ENCODE peak calls at places on chromosome X, in nine cellular contexts. A, L, E, V, C, B, I, M and P are unnamed samples.

GRCh38 chrX:1646009-1646408 is 31.1 kb downstream of the ASMT start:
- DNase-seq in A (no peak), L (no peak), E (no peak), V (no peak), C (no peak), B (no peak), I (no peak), M (no peak), P (no peak)

GRCh38 chrX:20378291-20378920 is 111.7 kb upstream of the RPS6KA3 start:
- DNase-seq in A (no peak), L (peak), E (no peak), V (no peak), C (peak), B (no peak), I (no peak), M (no peak), P (peak)

GRCh38 chrX:39507617-39508299 is 590.0 kb downstream of the BCOR start:
- DNase-seq in A (no peak), L (no peak), E (no peak), V (no peak), C (no peak), B (no peak), I (no peak), M (no peak), P (no peak)

GRCh38 chrX:56788717-56789122 is 59.7 kb downstream of the NBDY start:
- DNase-seq in A (peak), L (peak), E (no peak), V (no peak), C (peak), B (no peak), I (peak), M (no peak), P (no peak)

GRCh38 chrX:45400380-45400779 is 199.7 kb upstream of the DIPK2B start:
- DNase-seq in A (peak), L (peak), E (no peak), V (no peak), C (peak), B (no peak), I (no peak), M (no peak), P (no peak)

GRCh38 chrX:139890991-139891700 is 41.7 kb downstream of the ATP11C start:
- DNase-seq in A (peak), L (peak), E (no peak), V (no peak), C (peak), B (peak), I (no peak), M (no peak), P (no peak)

GRCh38 chrX:68897118-68897517 is 68.3 kb downstream of the EFNB1 start:
- DNase-seq in A (no peak), L (no peak), E (no peak), V (no peak), C (no peak), B (no peak), I (no peak), M (no peak), P (no peak)

GRCh38 chrX:36950495-36951253 is 57.5 kb upstream of the FAM47C start:
- DNase-seq in A (no peak), L (no peak), E (no peak), V (no peak), C (no peak), B (no peak), I (no peak), M (no peak), P (no peak)

GRCh38 chrX:9489234-9489633 is 24.4 kb downstream of the TBL1X start:
- DNase-seq in A (no peak), L (no peak), E (no peak), V (no peak), C (no peak), B (no peak), I (no peak), M (no peak), P (no peak)

GRCh38 chrX:2423293-2423692 is 77.5 kb downstream of the DHRSX start:
- DNase-seq in A (peak), L (peak), E (no peak), V (no peak), C (peak), B (peak), I (no peak), M (no peak), P (no peak)

GRCh38 chrX:9357500-9358139 is 107.2 kb upstream of the TBL1X start:
- DNase-seq in A (no peak), L (no peak), E (no peak), V (no peak), C (no peak), B (no peak), I (no peak), M (no peak), P (no peak)

GRCh38 chrX:23938690-23939089 is 30.9 kb downstream of the CXorf58 start:
- DNase-seq in A (peak), L (peak), E (no peak), V (no peak), C (peak), B (no peak), I (no peak), M (no peak), P (no peak)

GRCh38 chrX:11109968-11110367 is 1.2 kb upstream of the HCCS start:
- DNase-seq in A (no peak), L (no peak), E (no peak), V (no peak), C (no peak), B (no peak), I (no peak), M (no peak), P (no peak)

GRCh38 chrX:11108253-11108941 is 2.7 kb upstream of the HCCS start:
- DNase-seq in A (no peak), L (no peak), E (no peak), V (no peak), C (no peak), B (no peak), I (no peak), M (no peak), P (no peak)

GRCh38 chrX:11113731-11114130 is 2.6 kb downstream of the HCCS start:
- DNase-seq in A (peak), L (peak), E (no peak), V (no peak), C (peak), B (no peak), I (no peak), M (no peak), P (no peak)

GRCh38 chrX:11111947-11112346 is 815 bp downstream of the HCCS start:
- DNase-seq in A (no peak), L (no peak), E (no peak), V (no peak), C (no peak), B (no peak), I (no peak), M (no peak), P (no peak)

GRCh38 chrX:11111038-11111851 is at the start of gene HCCS:
- DNase-seq in A (peak), L (peak), E (peak), V (peak), C (peak), B (no peak), I (peak), M (no peak), P (peak)
- TF ChIP-seq CTCF in A (peak), L (no peak), E (no peak), V (peak), C (no peak), B (no peak), I (no peak), M (peak), P (no peak)

DNA sequence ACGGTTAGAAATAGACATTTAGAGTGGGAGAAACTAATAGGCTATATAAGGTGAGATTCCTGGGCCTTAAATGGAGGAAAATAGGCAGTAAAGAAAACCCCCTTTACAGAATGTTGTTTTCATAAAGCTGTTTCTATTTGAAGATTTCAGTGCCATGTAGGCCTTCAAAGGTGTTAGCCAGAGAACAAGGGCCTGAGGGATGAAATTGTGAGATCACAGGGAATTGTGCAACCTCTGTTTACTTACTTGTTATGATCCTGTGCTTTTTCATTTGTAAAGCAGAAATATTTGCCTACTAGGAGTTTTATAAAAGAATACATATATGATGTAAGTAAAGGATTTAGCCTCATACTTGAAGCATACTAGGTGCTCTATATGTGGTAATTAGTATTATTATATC is 272.9 kb upstream of the ARX start:
- DNase-seq in A (no peak), L (no peak), E (no peak), V (no peak), C (no peak), B (no peak), I (no peak), M (no peak), P (no peak)
- H3K4me3 ChIP-seq in A (no peak), L (no peak), E (no peak), V (no peak), C (no peak), B (no peak), I (no peak), M (no peak), P (no peak)

GRCh38 chrX:93649381-93649780 is 24.0 kb downstream of the NAP1L3 start:
- DNase-seq in A (no peak), L (no peak), E (no peak), V (no peak), C (no peak), B (no peak), I (no peak), M (no peak), P (no peak)
- TF ChIP-seq CTCF in A (no peak), L (no peak), E (no peak), V (no peak), C (no peak), B (no peak), I (no peak), M (no peak), P (no peak)

DNA sequence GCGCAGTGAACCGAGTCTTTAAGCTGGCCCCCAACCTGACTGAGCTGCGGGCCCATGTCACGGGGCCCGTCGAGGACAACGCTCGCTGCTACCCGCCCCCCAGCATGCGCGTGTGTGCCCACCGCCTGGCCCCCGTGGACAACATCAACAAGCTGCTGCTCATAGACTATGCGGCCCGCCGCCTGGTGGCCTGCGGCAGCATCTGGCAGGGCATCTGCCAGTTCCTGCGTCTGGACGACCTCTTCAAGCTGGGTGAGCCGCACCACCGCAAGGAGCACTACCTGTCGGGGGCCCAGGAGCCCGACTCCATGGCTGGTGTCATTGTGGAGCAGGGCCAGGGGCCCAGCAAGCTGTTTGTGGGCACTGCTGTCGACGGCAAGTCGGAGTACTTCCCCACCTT is 2.2 kb downstream of the PLXNA3 start:
- DNase-seq in A (no peak), L (no peak), E (no peak), V (no peak), C (no peak), B (no peak), I (no peak), M (no peak), P (no peak)
- H3K4me3 ChIP-seq in A (no peak), L (peak), E (no peak), V (peak), C (peak), B (peak), I (no peak), M (peak), P (no peak)

DNA sequence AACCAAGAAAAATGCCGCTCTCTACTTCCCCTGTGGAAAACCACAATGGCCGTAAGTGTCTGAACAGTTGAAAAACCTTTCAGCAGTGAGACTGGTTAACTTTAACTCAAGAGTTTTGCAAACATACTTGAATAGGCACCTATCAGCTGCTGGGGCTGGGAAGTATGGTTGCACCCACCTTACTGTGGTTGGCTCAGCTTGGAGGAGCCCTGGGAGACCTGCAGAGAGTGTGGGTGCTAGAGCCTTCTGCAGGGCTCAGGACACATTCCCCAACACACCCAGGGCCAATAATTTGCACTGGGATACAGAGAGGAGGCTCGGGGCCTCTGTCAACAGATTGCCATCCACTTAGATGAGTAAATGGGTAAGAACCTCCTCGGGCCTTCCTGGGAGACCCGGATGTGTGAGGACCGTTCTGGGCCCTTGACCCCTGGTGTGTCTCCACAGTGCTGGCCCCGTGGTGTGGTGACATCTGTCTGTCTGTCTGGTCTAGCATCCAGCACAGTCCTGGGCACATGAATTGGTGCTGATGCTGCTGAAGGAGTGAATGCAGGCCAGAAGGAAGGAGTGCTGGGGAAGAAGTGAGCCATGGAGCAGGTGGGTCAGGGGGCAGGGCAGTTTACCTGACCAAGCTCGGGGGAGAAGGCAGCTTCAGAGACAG is 46.5 kb downstream of the MAGEA1 start:
- DNase-seq in A (no peak), L (no peak), E (no peak), V (no peak), C (no peak), B (no peak), I (no peak), M (no peak), P (no peak)
- TF ChIP-seq CTCF in A (no peak), L (no peak), E (no peak), V (no peak), C (no peak), B (no peak), I (no peak), M (no peak), P (no peak)

DNA sequence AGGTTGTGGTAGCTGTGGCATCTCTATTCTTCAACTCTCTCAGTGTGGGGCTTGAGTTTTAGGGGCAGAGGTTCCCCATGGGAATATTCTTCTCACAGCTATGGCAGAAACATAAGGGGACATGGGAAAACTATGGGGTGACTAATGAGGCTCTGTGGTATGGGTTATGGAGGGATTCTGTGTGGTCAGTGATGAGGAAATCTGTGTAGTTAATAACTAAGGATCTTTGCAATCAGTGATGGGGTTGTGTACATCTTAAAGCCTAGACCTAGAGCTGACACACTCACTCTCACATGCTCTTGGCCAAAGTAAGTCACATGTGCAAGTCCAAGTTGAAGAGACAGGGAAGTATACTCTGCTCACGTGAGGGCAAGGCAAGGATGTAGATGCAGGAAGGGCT is 86.4 kb upstream of the UXT start:
- DNase-seq in A (peak), L (peak), E (no peak), V (no peak), C (no peak), B (no peak), I (no peak), M (no peak), P (no peak)
- H3K4me3 ChIP-seq in A (no peak), L (no peak), E (no peak), V (no peak), C (no peak), B (no peak), I (no peak), M (no peak), P (no peak)

GRCh38 chrX:48960291-48960690 is 2.9 kb upstream of the OTUD5 start:
- DNase-seq in A (no peak), L (no peak), E (no peak), V (no peak), C (no peak), B (no peak), I (no peak), M (no peak), P (no peak)
- TF ChIP-seq CTCF in A (no peak), L (no peak), E (no peak), V (no peak), C (no peak), B (no peak), I (no peak), M (no peak), P (no peak)